ENCODE peak calls at places on chromosome 2, in six cellular contexts. U, B, J, F, Z and L are unnamed samples.

GRCh38 chr2:25294573-25295462 is 46.9 kb downstream of the DNMT3A start:
- DNase-seq in U (peak; percentile 71), B (peak; percentile 95), J (peak; percentile 55), F (peak; percentile 91), Z (no peak), L (no peak)

GRCh38 chr2:16615687-16616615 is 49.7 kb downstream of the CYRIA start:
- DNase-seq in U (peak; percentile 27), B (no peak), J (no peak), F (no peak), Z (no peak), L (no peak)

GRCh38 chr2:3728104-3729054 is 25.0 kb downstream of the DCDC2C start:
- DNase-seq in U (no peak), B (no peak), J (no peak), F (no peak), Z (peak; percentile 15), L (peak; percentile 77)

GRCh38 chr2:232551289-232551688 is 800 bp downstream of the EIF4E2 start:
- DNase-seq in U (no peak), B (no peak), J (no peak), F (no peak), Z (no peak), L (no peak)

GRCh38 chr2:219249203-219249980 is 3.7 kb upstream of the TUBA4B start:
- DNase-seq in U (peak; percentile 67), B (peak; percentile 84), J (peak; percentile 88), F (peak; percentile 88), Z (no peak), L (peak; percentile 20)

GRCh38 chr2:155281907-155282306 is 583.4 kb downstream of the KCNJ3 start:
- DNase-seq in U (no peak), B (no peak), J (no peak), F (no peak), Z (no peak), L (no peak)

GRCh38 chr2:18404708-18405107 is 155.7 kb downstream of the RDH14 start:
- DNase-seq in U (no peak), B (no peak), J (no peak), F (no peak), Z (no peak), L (no peak)

GRCh38 chr2:1663621-1664020 is 80.7 kb downstream of the PXDN start:
- DNase-seq in U (no peak), B (no peak), J (no peak), F (peak; percentile 40), Z (peak; percentile 37), L (no peak)

GRCh38 chr2:48589170-48589767 is 28.4 kb upstream of the GTF2A1L start:
- DNase-seq in U (peak; percentile 54), B (no peak), J (peak; percentile 23), F (no peak), Z (no peak), L (no peak)

GRCh38 chr2:63742592-63742991 is 99.1 kb upstream of the UGP2 start:
- DNase-seq in U (no peak), B (no peak), J (no peak), F (no peak), Z (no peak), L (no peak)

GRCh38 chr2:207328944-207329386 is 163.2 kb upstream of the KLF7 start:
- DNase-seq in U (no peak), B (no peak), J (no peak), F (no peak), Z (no peak), L (no peak)

GRCh38 chr2:105258835-105259350 is 17.4 kb downstream of the GPR45 start:
- DNase-seq in U (no peak), B (no peak), J (no peak), F (no peak), Z (no peak), L (no peak)

GRCh38 chr2:69847068-69847828 is 17.8 kb downstream of the GMCL1 start:
- DNase-seq in U (no peak), B (no peak), J (no peak), F (no peak), Z (no peak), L (no peak)
- H3K36me3 ChIP-seq in U (no peaks in the 10 kb centered on the region), B (peaks cover 66% of the 10 kb centered on the region), J (peaks cover 4% of the 10 kb centered on the region), F (peaks cover 71% of the 10 kb centered on the region), Z (peaks cover 33% of the 10 kb centered on the region), L (peaks cover 41% of the 10 kb centered on the region)

GRCh38 chr2:241234066-241234790 is 45.8 kb downstream of the ANO7 start:
- DNase-seq in U (no peak), B (peak; percentile 39), J (no peak), F (no peak), Z (no peak), L (no peak)

GRCh38 chr2:241234962-241235361 is 46.5 kb downstream of the ANO7 start:
- DNase-seq in U (no peak), B (peak; percentile 68), J (no peak), F (no peak), Z (no peak), L (no peak)

GRCh38 chr2:241237047-241237446 is 48.6 kb downstream of the ANO7 start:
- DNase-seq in U (no peak), B (peak; percentile 21), J (no peak), F (no peak), Z (no peak), L (no peak)

GRCh38 chr2:241235396-241235795 is 46.9 kb downstream of the ANO7 start:
- DNase-seq in U (no peak), B (no peak), J (no peak), F (no peak), Z (no peak), L (no peak)

GRCh38 chr2:241235859-241236593 is 47.5 kb downstream of the ANO7 start:
- DNase-seq in U (no peak), B (peak; percentile 45), J (no peak), F (no peak), Z (no peak), L (no peak)
- H3K36me3 ChIP-seq in U (no peaks in the 10 kb centered on the region), B (peaks cover 100% of the 10 kb centered on the region), J (peaks cover 5% of the 10 kb centered on the region), F (peaks cover 100% of the 10 kb centered on the region), Z (peaks cover 100% of the 10 kb centered on the region), L (peaks cover 94% of the 10 kb centered on the region)

GRCh38 chr2:164664070-164664469 is 42.8 kb upstream of the GRB14 start:
- DNase-seq in U (no peak), B (no peak), J (no peak), F (no peak), Z (no peak), L (no peak)

GRCh38 chr2:164667566-164667965 is 46.3 kb upstream of the GRB14 start:
- DNase-seq in U (no peak), B (no peak), J (no peak), F (no peak), Z (no peak), L (no peak)

GRCh38 chr2:164657129-164657528 is 35.8 kb upstream of the GRB14 start:
- DNase-seq in U (no peak), B (no peak), J (no peak), F (no peak), Z (no peak), L (no peak)

GRCh38 chr2:164661349-164661748 is 40.1 kb upstream of the GRB14 start:
- DNase-seq in U (no peak), B (no peak), J (no peak), F (no peak), Z (no peak), L (peak; percentile 60)

GRCh38 chr2:164662066-164662465 is 40.8 kb upstream of the GRB14 start:
- DNase-seq in U (no peak), B (no peak), J (no peak), F (no peak), Z (no peak), L (no peak)
- H3K36me3 ChIP-seq in U (no peaks in the 10 kb centered on the region), B (no peaks in the 10 kb centered on the region), J (no peaks in the 10 kb centered on the region), F (no peaks in the 10 kb centered on the region), Z (no peaks in the 10 kb centered on the region), L (no peaks in the 10 kb centered on the region)

GRCh38 chr2:134352844-134353243 is 99.0 kb downstream of the MGAT5 start:
- DNase-seq in U (no peak), B (no peak), J (no peak), F (no peak), Z (no peak), L (no peak)
- H3K36me3 ChIP-seq in U (no peaks in the 10 kb centered on the region), B (peaks cover 27% of the 10 kb centered on the region), J (no peaks in the 10 kb centered on the region), F (peaks cover 18% of the 10 kb centered on the region), Z (no peaks in the 10 kb centered on the region), L (no peaks in the 10 kb centered on the region)

DNA sequence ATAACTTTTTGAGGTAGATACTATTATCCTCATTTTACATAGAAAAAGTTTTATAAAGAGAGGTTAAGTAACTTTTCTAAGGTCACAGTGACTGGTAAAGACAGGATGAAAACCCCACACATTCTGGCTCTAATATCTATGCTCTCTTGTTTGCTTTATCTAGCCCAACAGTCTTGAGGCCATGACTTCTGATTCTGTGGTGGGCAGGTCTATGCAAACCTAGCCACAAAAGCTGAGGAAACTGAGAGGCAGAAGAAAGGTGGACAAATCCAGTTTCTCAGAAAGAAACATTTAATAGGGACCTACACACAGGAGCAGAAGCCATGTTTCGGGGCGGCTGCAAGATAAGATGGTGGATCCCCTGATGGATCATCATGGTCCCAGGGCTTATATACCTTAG is 21.9 kb downstream of the HSPD1 start:
- DNase-seq in U (no peak), B (no peak), J (no peak), F (no peak), Z (no peak), L (no peak)
- H3K36me3 ChIP-seq in U (no peaks in the 10 kb centered on the region), B (peaks cover 81% of the 10 kb centered on the region), J (peaks cover 6% of the 10 kb centered on the region), F (peaks cover 63% of the 10 kb centered on the region), Z (peaks cover 55% of the 10 kb centered on the region), L (peaks cover 11% of the 10 kb centered on the region)

DNA sequence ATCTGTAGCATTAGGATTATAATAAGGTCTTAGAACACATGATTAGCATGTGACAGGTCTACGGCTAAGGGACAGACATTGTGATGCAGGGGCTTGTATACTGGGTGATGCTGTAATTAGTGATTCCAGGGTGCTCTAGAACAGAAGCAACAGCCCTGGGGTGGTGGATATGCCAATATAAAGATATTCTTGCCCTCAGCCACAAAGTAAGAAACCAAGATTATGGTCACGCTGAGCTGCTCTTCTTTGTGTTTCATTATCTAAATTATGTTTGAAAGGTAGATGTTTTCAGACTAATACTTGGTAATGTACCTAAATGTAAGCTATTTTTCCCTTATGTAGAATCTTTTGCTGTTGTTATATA is 45.3 kb downstream of the FN1 start:
- DNase-seq in U (no peak), B (no peak), J (no peak), F (no peak), Z (no peak), L (no peak)
- H3K36me3 ChIP-seq in U (no peaks in the 10 kb centered on the region), B (peaks cover 44% of the 10 kb centered on the region), J (no peaks in the 10 kb centered on the region), F (peaks cover 98% of the 10 kb centered on the region), Z (peaks cover 98% of the 10 kb centered on the region), L (peaks cover 65% of the 10 kb centered on the region)

GRCh38 chr2:239109916-239110545 is 262.1 kb downstream of the TWIST2 start:
- DNase-seq in U (no peak), B (no peak), J (no peak), F (no peak), Z (peak; percentile 90), L (no peak)

GRCh38 chr2:239110595-239111048 is 262.7 kb downstream of the TWIST2 start:
- DNase-seq in U (peak; percentile 48), B (no peak), J (no peak), F (no peak), Z (peak; percentile 78), L (no peak)

GRCh38 chr2:239113164-239113563 is 265.3 kb downstream of the TWIST2 start:
- DNase-seq in U (peak; percentile 56), B (peak; percentile 60), J (peak; percentile 30), F (no peak), Z (no peak), L (no peak)

GRCh38 chr2:239112127-239112774 is 264.4 kb downstream of the TWIST2 start:
- DNase-seq in U (peak; percentile 55), B (peak; percentile 68), J (no peak), F (no peak), Z (no peak), L (no peak)

GRCh38 chr2:239111401-239112100 is 263.7 kb downstream of the TWIST2 start:
- DNase-seq in U (no peak), B (peak; percentile 72), J (no peak), F (no peak), Z (no peak), L (no peak)
- H3K36me3 ChIP-seq in U (no peaks in the 10 kb centered on the region), B (peaks cover 90% of the 10 kb centered on the region), J (peaks cover 6% of the 10 kb centered on the region), F (peaks cover 62% of the 10 kb centered on the region), Z (peaks cover 36% of the 10 kb centered on the region), L (no peaks in the 10 kb centered on the region)